ENCODE peak calls at places on chromosomes 2 and 18, in five cellular contexts. G, P, S, N and I are unnamed samples.

GRCh38 chr2:38505779-38506178 is 96.9 kb downstream of the HNRNPLL start:
- DNase-seq in G (no peak), S (no peak), N (peak), P (no peak), I (no peak)

GRCh38 chr2:48529676-48530032 is 300 bp upstream of the STON1 start:
- DNase-seq in G (no peak), N (peak), P (no peak), S (no peak), I (no peak)

GRCh38 chr2:73112026-73112912 is 479 bp downstream of the RAB11FIP5 start:
- DNase-seq in N (peak), S (no peak), P (no peak), G (peak), I (no peak)

GRCh38 chr2:237993701-237994100 is 26.9 kb downstream of the UBE2F start:
- DNase-seq in S (no peak), P (no peak), N (no peak), G (no peak), I (no peak)

GRCh38 chr2:212066546-212066945 is 472.1 kb downstream of the ERBB4 start:
- DNase-seq in S (no peak), P (no peak), G (no peak), N (no peak), I (no peak)

GRCh38 chr18:76757343-76757742 is 65.0 kb upstream of the ZNF236 start:
- DNase-seq in N (peak), S (no peak), G (no peak), P (no peak), I (no peak)

GRCh38 chr2:232890896-232891601 is 21.0 kb downstream of the SNORC start:
- DNase-seq in S (no peak), P (peak), N (no peak), G (peak), I (peak)

GRCh38 chr2:157838442-157839161 is 37.5 kb downstream of the ACVR1 start:
- DNase-seq in G (no peak), P (peak), N (no peak), S (peak), I (peak)

GRCh38 chr2:2742745-2743144 is 411.7 kb upstream of the MYT1L start:
- DNase-seq in S (peak), G (no peak), P (no peak), N (no peak), I (peak)

GRCh38 chr2:176079851-176080539 is 3.8 kb downstream of the EVX2 start:
- DNase-seq in P (peak), S (no peak), N (no peak), G (peak), I (peak)